ENCODE peak calls at places on chromosomes 13 and 19, in four cellular contexts. D is GM10248; C is activated CD4-positive, alpha-beta T cell treated with anti-CD3 and anti-CD28 coated beads for 24 hours; P is pons. R is an unnamed sample.

GRCh38 chr13:34863360-34864135 is 78.5 kb upstream of the NBEA start:
- DNase-seq in C (no peak), D (no peak), P (no peak), R (no peak)

GRCh38 chr13:77000475-77000874 is 8.6 kb downstream of the CLN5 start:
- DNase-seq in C (no peak), P (no peak), D (no peak), R (no peak)

GRCh38 chr19:49331616-49332055 is 3.6 kb upstream of the CD37 start:
- DNase-seq in D (peak), C (peak), P (peak), R (peak)

GRCh38 chr13:77543711-77544110 is 8.2 kb downstream of the SCEL start:
- DNase-seq in P (no peak), D (no peak), C (no peak), R (no peak)

GRCh38 chr13:111519041-111519440 is 198.6 kb downstream of the TEX29 start:
- DNase-seq in C (no peak), P (no peak), D (no peak), R (no peak)

GRCh38 chr19:45499196-45500180 is 1.2 kb downstream of the PPM1N start:
- DNase-seq in C (peak), D (peak), P (no peak), R (no peak)

GRCh38 chr13:99605417-99606321 is 104.4 kb downstream of the TM9SF2 start:
- DNase-seq in C (no peak), P (no peak), D (peak), R (no peak)

GRCh38 chr19:41935781-41936415 is 7.6 kb upstream of the ERFL start:
- DNase-seq in C (no peak), D (no peak), P (no peak), R (no peak)

GRCh38 chr13:113063091-113063491 is 42.5 kb upstream of the F7 start:
- DNase-seq in C (no peak), P (no peak), D (no peak), R (no peak)

GRCh38 chr13:33179463-33179862 is 106.1 kb downstream of the STARD13 start:
- DNase-seq in C (no peak), D (no peak), P (no peak), R (no peak)

GRCh38 chr13:113114511-113115362 is 7.9 kb upstream of the F10 start:
- DNase-seq in P (no peak), D (no peak), C (no peak), R (no peak)

R was measured in stimulated activated CD4-positive, alpha-beta T cell treated with anti-CD3 and anti-CD28 coated beads, TNF-alpha, amount 100 ng/mL, for 48 hours.